ENCODE peak calls at places on chromosomes 5 and 9, in seven cellular contexts. One of them, this sample, is unnamed. For H3K4me1, the result is how much of the 10 kb centered on the place peaks cover.

GRCh38 chr9:83538172-83538889 is at the start of gene FRMD3:
- DNase-seq in endodermal cell: peak
- DNase-seq in testis: peak
- DNase-seq in kidney: peak
- DNase-seq in K562: no peak
- DNase-seq in heart right ventricle: peak
- DNase-seq in sigmoid colon: peak
- DNase-seq in this sample: peak

GRCh38 chr5:132389453-132390286 is 20.2 kb downstream of the SLC22A5 start:
- DNase-seq in kidney: peak
- DNase-seq in sigmoid colon: peak
- DNase-seq in testis: no peak
- DNase-seq in heart right ventricle: no peak
- DNase-seq in K562: peak
- DNase-seq in endodermal cell: peak
- DNase-seq in this sample: peak

GRCh38 chr9:2281803-2282185 is 266.6 kb downstream of the SMARCA2 start:
- DNase-seq in K562: no peak
- DNase-seq in heart right ventricle: no peak
- DNase-seq in sigmoid colon: no peak
- DNase-seq in kidney: no peak
- DNase-seq in endodermal cell: no peak
- DNase-seq in testis: no peak
- DNase-seq in this sample: peak

GRCh38 chr5:110441035-110441434 is 285.4 kb downstream of the TMEM232 start:
- DNase-seq in heart right ventricle: no peak
- DNase-seq in endodermal cell: peak
- DNase-seq in testis: peak
- DNase-seq in sigmoid colon: no peak
- DNase-seq in kidney: no peak
- DNase-seq in K562: no peak
- DNase-seq in this sample: peak

GRCh38 chr5:60483046-60483445 is 216.9 kb downstream of the DEPDC1B start:
- DNase-seq in sigmoid colon: no peak
- DNase-seq in heart right ventricle: no peak
- DNase-seq in testis: no peak
- DNase-seq in endodermal cell: no peak
- DNase-seq in K562: no peak
- DNase-seq in kidney: no peak
- DNase-seq in this sample: no peak

GRCh38 chr5:67577424-67577823 is 380.8 kb upstream of the CD180 start:
- DNase-seq in K562: no peak
- DNase-seq in sigmoid colon: no peak
- DNase-seq in kidney: no peak
- DNase-seq in endodermal cell: no peak
- DNase-seq in testis: no peak
- DNase-seq in heart right ventricle: no peak
- DNase-seq in this sample: no peak

GRCh38 chr5:150153957-150154617 is 1.6 kb downstream of the PDGFRB start:
- DNase-seq in endodermal cell: peak
- DNase-seq in kidney: no peak
- DNase-seq in K562: no peak
- DNase-seq in sigmoid colon: no peak
- DNase-seq in heart right ventricle: peak
- DNase-seq in testis: peak
- DNase-seq in this sample: no peak

GRCh38 chr9:127562271-127562780 is 49.8 kb upstream of the STXBP1 start:
- DNase-seq in endodermal cell: no peak
- DNase-seq in testis: no peak
- DNase-seq in sigmoid colon: no peak
- DNase-seq in K562: no peak
- DNase-seq in kidney: no peak
- DNase-seq in heart right ventricle: no peak
- DNase-seq in this sample: no peak

GRCh38 chr9:86714976-86715375 is 232.3 kb downstream of the GAS1 start:
- DNase-seq in testis: no peak
- DNase-seq in K562: no peak
- DNase-seq in heart right ventricle: no peak
- DNase-seq in kidney: no peak
- DNase-seq in endodermal cell: no peak
- DNase-seq in sigmoid colon: no peak
- DNase-seq in this sample: peak

GRCh38 chr5:138352722-138353549 is 451 bp downstream of the KDM3B start:
- DNase-seq in testis: peak
- DNase-seq in endodermal cell: peak
- DNase-seq in sigmoid colon: peak
- DNase-seq in K562: peak
- DNase-seq in heart right ventricle: peak
- DNase-seq in kidney: peak
- DNase-seq in this sample: peak

GRCh38 chr5:90994796-90995195 is 388.3 kb downstream of the ARRDC3 start:
- DNase-seq in heart right ventricle: no peak
- DNase-seq in endodermal cell: no peak
- DNase-seq in kidney: no peak
- DNase-seq in sigmoid colon: no peak
- DNase-seq in testis: no peak
- DNase-seq in K562: no peak
- DNase-seq in this sample: no peak

GRCh38 chr5:72848474-72849428 is 32.3 kb downstream of the TNPO1 start:
- DNase-seq in testis: peak
- DNase-seq in sigmoid colon: peak
- DNase-seq in K562: peak
- DNase-seq in kidney: peak
- DNase-seq in endodermal cell: peak
- DNase-seq in heart right ventricle: peak
- DNase-seq in this sample: peak

GRCh38 chr9:71446499-71447411 is 321.6 kb downstream of the CEMIP2 start:
- DNase-seq in sigmoid colon: no peak
- DNase-seq in heart right ventricle: peak
- DNase-seq in kidney: peak
- DNase-seq in endodermal cell: peak
- DNase-seq in K562: no peak
- DNase-seq in testis: peak
- DNase-seq in this sample: peak

GRCh38 chr5:115657125-115657882 is 31.5 kb upstream of the TMED7 start:
- DNase-seq in endodermal cell: no peak
- DNase-seq in testis: no peak
- DNase-seq in kidney: no peak
- DNase-seq in sigmoid colon: no peak
- DNase-seq in K562: no peak
- DNase-seq in heart right ventricle: no peak
- DNase-seq in this sample: no peak

GRCh38 chr5:34790087-34790486 is 48.9 kb upstream of the TTC23L start:
- DNase-seq in endodermal cell: no peak
- DNase-seq in testis: no peak
- DNase-seq in sigmoid colon: no peak
- DNase-seq in kidney: no peak
- DNase-seq in K562: no peak
- DNase-seq in heart right ventricle: no peak
- DNase-seq in this sample: peak

DNA sequence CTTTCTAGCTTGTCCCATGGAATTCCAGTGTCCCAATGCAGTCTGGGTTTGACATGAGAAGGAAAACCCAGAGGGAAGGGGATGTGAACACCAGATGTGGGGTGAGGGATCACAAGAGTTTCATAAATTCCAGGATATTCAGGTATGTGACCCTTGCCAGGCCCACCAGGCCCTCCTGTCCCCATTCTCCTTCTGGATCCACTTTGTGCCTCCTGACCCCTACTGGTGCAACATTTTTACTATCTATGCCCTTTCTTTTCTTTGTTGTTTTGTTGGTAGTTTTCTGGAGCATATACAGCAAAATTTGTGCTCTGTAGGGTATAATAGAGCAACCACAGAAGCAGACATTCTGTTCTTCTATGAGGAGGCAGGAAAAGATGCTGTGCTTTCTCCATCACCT is 597.0 kb upstream of the GRAMD2B start:
- DNase-seq in sigmoid colon: no peak
- DNase-seq in kidney: no peak
- DNase-seq in testis: no peak
- DNase-seq in K562: no peak
- DNase-seq in endodermal cell: no peak
- DNase-seq in heart right ventricle: no peak
- DNase-seq in this sample: no peak
- TF ChIP-seq CTCF in sigmoid colon: no peak
- TF ChIP-seq CTCF in kidney: no peak
- TF ChIP-seq CTCF in testis: no peak
- TF ChIP-seq CTCF in K562: no peak
- TF ChIP-seq CTCF in endodermal cell: peak
- TF ChIP-seq CTCF in heart right ventricle: no peak
- TF ChIP-seq CTCF in this sample: no peak

GRCh38 chr5:155482428-155482827 is 468.9 kb downstream of the KIF4B start:
- DNase-seq in K562: no peak
- DNase-seq in kidney: no peak
- DNase-seq in heart right ventricle: no peak
- DNase-seq in testis: no peak
- DNase-seq in endodermal cell: no peak
- DNase-seq in sigmoid colon: no peak
- DNase-seq in this sample: no peak
- H3K4me1 ChIP-seq in K562: under half
- H3K4me1 ChIP-seq in kidney: under half
- H3K4me1 ChIP-seq in heart right ventricle: under half
- H3K4me1 ChIP-seq in testis: under half
- H3K4me1 ChIP-seq in endodermal cell: under half
- H3K4me1 ChIP-seq in sigmoid colon: under half
- H3K4me1 ChIP-seq in this sample: under half

GRCh38 chr5:175103746-175104145 is 340.2 kb downstream of the DRD1 start:
- DNase-seq in testis: no peak
- DNase-seq in heart right ventricle: no peak
- DNase-seq in endodermal cell: no peak
- DNase-seq in sigmoid colon: no peak
- DNase-seq in kidney: no peak
- DNase-seq in K562: no peak
- DNase-seq in this sample: no peak

GRCh38 chr5:175109058-175109755 is 334.8 kb downstream of the DRD1 start:
- DNase-seq in kidney: no peak
- DNase-seq in heart right ventricle: no peak
- DNase-seq in endodermal cell: no peak
- DNase-seq in K562: no peak
- DNase-seq in sigmoid colon: no peak
- DNase-seq in testis: no peak
- DNase-seq in this sample: no peak

GRCh38 chr5:175107865-175108264 is 336.1 kb downstream of the DRD1 start:
- DNase-seq in endodermal cell: no peak
- DNase-seq in K562: no peak
- DNase-seq in testis: no peak
- DNase-seq in sigmoid colon: no peak
- DNase-seq in heart right ventricle: no peak
- DNase-seq in kidney: no peak
- DNase-seq in this sample: no peak

GRCh38 chr5:175104682-175105081 is 339.3 kb downstream of the DRD1 start:
- DNase-seq in K562: no peak
- DNase-seq in endodermal cell: no peak
- DNase-seq in testis: no peak
- DNase-seq in sigmoid colon: no peak
- DNase-seq in heart right ventricle: no peak
- DNase-seq in kidney: no peak
- DNase-seq in this sample: no peak

GRCh38 chr5:175107028-175107588 is 336.9 kb downstream of the DRD1 start:
- DNase-seq in sigmoid colon: no peak
- DNase-seq in heart right ventricle: no peak
- DNase-seq in testis: no peak
- DNase-seq in K562: no peak
- DNase-seq in endodermal cell: no peak
- DNase-seq in kidney: no peak
- DNase-seq in this sample: no peak
- TF ChIP-seq CTCF in sigmoid colon: no peak
- TF ChIP-seq CTCF in heart right ventricle: no peak
- TF ChIP-seq CTCF in testis: no peak
- TF ChIP-seq CTCF in K562: no peak
- TF ChIP-seq CTCF in endodermal cell: no peak
- TF ChIP-seq CTCF in kidney: no peak
- TF ChIP-seq CTCF in this sample: no peak

GRCh38 chr5:172695431-172696054 is 54.5 kb downstream of the NEURL1B start:
- DNase-seq in endodermal cell: no peak
- DNase-seq in sigmoid colon: peak
- DNase-seq in heart right ventricle: no peak
- DNase-seq in K562: no peak
- DNase-seq in kidney: peak
- DNase-seq in testis: peak
- DNase-seq in this sample: no peak
- H3K4me1 ChIP-seq in endodermal cell: under half
- H3K4me1 ChIP-seq in sigmoid colon: half or more
- H3K4me1 ChIP-seq in heart right ventricle: half or more
- H3K4me1 ChIP-seq in K562: under half
- H3K4me1 ChIP-seq in kidney: under half
- H3K4me1 ChIP-seq in testis: half or more
- H3K4me1 ChIP-seq in this sample: under half

GRCh38 chr9:93949073-93949693 is 6.0 kb downstream of the BARX1 start:
- DNase-seq in testis: no peak
- DNase-seq in heart right ventricle: no peak
- DNase-seq in K562: no peak
- DNase-seq in endodermal cell: peak
- DNase-seq in sigmoid colon: no peak
- DNase-seq in kidney: no peak
- DNase-seq in this sample: no peak
- TF ChIP-seq CTCF in testis: no peak
- TF ChIP-seq CTCF in heart right ventricle: no peak
- TF ChIP-seq CTCF in K562: no peak
- TF ChIP-seq CTCF in endodermal cell: no peak
- TF ChIP-seq CTCF in sigmoid colon: no peak
- TF ChIP-seq CTCF in kidney: no peak
- TF ChIP-seq CTCF in this sample: no peak

GRCh38 chr9:121680236-121680635 is 28.8 kb downstream of the DAB2IP start:
- DNase-seq in K562: no peak
- DNase-seq in testis: no peak
- DNase-seq in sigmoid colon: no peak
- DNase-seq in heart right ventricle: no peak
- DNase-seq in endodermal cell: no peak
- DNase-seq in kidney: peak
- DNase-seq in this sample: no peak
- H3K4me1 ChIP-seq in K562: under half
- H3K4me1 ChIP-seq in testis: under half
- H3K4me1 ChIP-seq in sigmoid colon: under half
- H3K4me1 ChIP-seq in heart right ventricle: under half
- H3K4me1 ChIP-seq in endodermal cell: under half
- H3K4me1 ChIP-seq in kidney: under half
- H3K4me1 ChIP-seq in this sample: under half

This sample was measured in cardiac muscle cell.